ENCODE peak calls at places on chromosome 17, in five cellular contexts. T is upper lobe of right lung, D is fibroblast of lung, C is GM23338, O is H9. L is an unnamed sample. For H3K4me1, the result is how much of the 10 kb centered on the place peaks cover.

GRCh38 chr17:29927546-29927945 is 2.5 kb downstream of the SSH2 start:
- DNase-seq in T (no peak), D (no peak), C (no peak), O (no peak), L (no peak)

GRCh38 chr17:61155590-61156181 is 244.0 kb upstream of the TBX2 start:
- DNase-seq in T (no peak), D (peak), C (peak), O (no peak), L (no peak)

GRCh38 chr17:59617141-59617757 is 2.4 kb upstream of the CLTC start:
- DNase-seq in T (no peak), D (no peak), C (no peak), O (no peak), L (no peak)

GRCh38 chr17:9021158-9021984 is at the start of gene NTN1:
- DNase-seq in T (peak), D (peak), C (peak), O (peak), L (peak)

GRCh38 chr17:34740936-34741515 is 161.6 kb downstream of the TMEM132E start:
- DNase-seq in T (no peak), D (no peak), C (no peak), O (peak), L (no peak)

GRCh38 chr17:10292057-10292931 is 80.5 kb downstream of the MYH13 start:
- DNase-seq in T (no peak), D (peak), C (peak), O (no peak), L (peak)

GRCh38 chr17:4735825-4736651 is 3.6 kb upstream of the ZMYND15 start:
- DNase-seq in T (no peak), D (no peak), C (no peak), O (no peak), L (no peak)

GRCh38 chr17:8552582-8553320 is 77.8 kb downstream of the MYH10 start:
- DNase-seq in T (no peak), D (no peak), C (no peak), O (no peak), L (no peak)

GRCh38 chr17:79944821-79945391 is 90.8 kb downstream of the TBC1D16 start:
- DNase-seq in T (peak), D (no peak), C (no peak), O (peak), L (no peak)

GRCh38 chr17:38663125-38663751 is 11.5 kb downstream of the EPOP start:
- DNase-seq in T (peak), D (peak), C (peak), O (peak), L (peak)

GRCh38 chr17:41666336-41666680 is 22.4 kb upstream of the EIF1 start:
- DNase-seq in T (peak), D (peak), C (peak), O (no peak), L (peak)

GRCh38 chr17:79573196-79573929 is 37.5 kb downstream of the RBFOX3 start:
- DNase-seq in T (no peak), D (no peak), C (no peak), O (no peak), L (no peak)

GRCh38 chr17:52124561-52124960 is 34.0 kb downstream of the CA10 start:
- DNase-seq in T (no peak), D (no peak), C (no peak), O (no peak), L (no peak)

GRCh38 chr17:62724398-62725146 is 83.5 kb downstream of the MARCHF10 start:
- DNase-seq in T (no peak), D (no peak), C (no peak), O (peak), L (no peak)

GRCh38 chr17:56899403-56899802 is 14.4 kb downstream of the TRIM25 start:
- DNase-seq in T (no peak), D (no peak), C (no peak), O (no peak), L (no peak)

GRCh38 chr17:50265212-50265611 is 9.1 kb upstream of the TMEM92 start:
- DNase-seq in T (peak), D (no peak), C (no peak), O (no peak), L (peak)

GRCh38 chr17:56735842-56736241 is 97.9 kb downstream of the C17orf67 start:
- DNase-seq in T (no peak), D (no peak), C (no peak), O (no peak), L (no peak)

GRCh38 chr17:21282231-21282630 is 2.3 kb upstream of the MAP2K3 start:
- DNase-seq in T (no peak), D (peak), C (no peak), O (no peak), L (no peak)

GRCh38 chr17:9218068-9218635 is 196.8 kb downstream of the NTN1 start:
- DNase-seq in T (no peak), D (no peak), C (no peak), O (no peak), L (no peak)

GRCh38 chr17:31296156-31296555 is 883 bp downstream of the OMG start:
- DNase-seq in T (no peak), D (no peak), C (no peak), O (no peak), L (no peak)

GRCh38 chr17:6997171-6997570 is 1.3 kb downstream of the ALOX12 start:
- DNase-seq in T (no peak), D (no peak), C (no peak), O (no peak), L (no peak)

GRCh38 chr17:34706029-34706428 is 126.6 kb downstream of the TMEM132E start:
- DNase-seq in T (no peak), D (peak), C (peak), O (peak), L (no peak)

GRCh38 chr17:65360961-65361552 is 200.4 kb downstream of the AXIN2 start:
- DNase-seq in T (no peak), D (no peak), C (no peak), O (no peak), L (no peak)

GRCh38 chr17:20103454-20104448 is 94.6 kb downstream of the SPECC1 start:
- DNase-seq in T (no peak), D (no peak), C (no peak), O (no peak), L (no peak)

GRCh38 chr17:3531266-3532101 is 26.1 kb downstream of the TRPV3 start:
- DNase-seq in T (peak), D (no peak), C (no peak), O (peak), L (peak)

GRCh38 chr17:31700973-31701372 is 158.1 kb downstream of the COPRS start:
- DNase-seq in T (no peak), D (no peak), C (no peak), O (no peak), L (no peak)

GRCh38 chr17:44787271-44787940 is 28.6 kb downstream of the ADAM11 start:
- DNase-seq in T (peak), D (no peak), C (no peak), O (peak), L (no peak)

GRCh38 chr17:45895304-45895968 is 1.1 kb downstream of the MAPT start:
- DNase-seq in T (no peak), D (peak), C (peak), O (peak), L (no peak)

GRCh38 chr17:19714542-19715411 is 1.6 kb downstream of the SLC47A2 start:
- DNase-seq in T (no peak), D (no peak), C (no peak), O (peak), L (peak)

GRCh38 chr17:58513391-58513912 is 986 bp downstream of the MTMR4 start:
- DNase-seq in T (no peak), D (no peak), C (no peak), O (no peak), L (no peak)

GRCh38 chr17:63285566-63285965 is 160.5 kb downstream of the CYB561 start:
- DNase-seq in T (no peak), D (no peak), C (no peak), O (no peak), L (no peak)

GRCh38 chr17:71188811-71189492 is 931.9 kb upstream of the SOX9 start:
- DNase-seq in T (no peak), D (peak), C (no peak), O (no peak), L (no peak)

GRCh38 chr17:22286337-22287041 is 594.2 kb downstream of the KCNJ18 start:
- DNase-seq in T (peak), D (no peak), C (no peak), O (no peak), L (no peak)

GRCh38 chr17:10713336-10713735 is 15.9 kb downstream of the ADPRM start:
- DNase-seq in T (no peak), D (peak), C (no peak), O (no peak), L (no peak)

GRCh38 chr17:39751637-39752036 is 13.9 kb downstream of the GRB7 start:
- DNase-seq in T (no peak), D (no peak), C (no peak), O (peak), L (no peak)

GRCh38 chr17:81652901-81653771 is 3.2 kb downstream of the PDE6G start:
- DNase-seq in T (no peak), D (no peak), C (peak), O (peak), L (no peak)

GRCh38 chr17:62658136-62658535 is 30.7 kb downstream of the MRC2 start:
- DNase-seq in T (peak), D (no peak), C (no peak), O (no peak), L (no peak)

GRCh38 chr17:72606656-72607055 is 485.8 kb downstream of the SLC39A11 start:
- DNase-seq in T (no peak), D (no peak), C (no peak), O (no peak), L (no peak)

DNA sequence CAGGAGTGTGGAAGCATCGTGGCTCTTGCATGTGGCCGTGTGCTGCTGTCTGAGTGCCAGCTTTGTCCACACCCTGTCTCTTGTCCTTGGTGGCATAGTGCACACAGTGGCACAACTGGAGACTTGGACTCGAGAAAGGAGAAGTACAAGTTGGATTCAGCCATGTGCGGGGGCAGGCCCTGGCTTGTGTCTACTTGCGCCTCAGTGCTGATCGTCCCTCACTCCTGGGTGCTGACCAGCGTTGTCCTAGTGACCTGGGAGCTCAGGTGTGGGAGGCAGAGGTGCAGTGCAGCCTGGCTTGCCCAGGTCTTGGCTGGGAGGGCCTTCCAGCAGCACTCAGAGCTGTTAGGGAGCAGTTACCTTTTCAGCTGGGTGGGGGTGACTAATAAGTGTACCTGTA is 20.6 kb downstream of the MPRIP start:
- DNase-seq in T (peak), D (no peak), C (no peak), O (peak), L (peak)
- H3K27ac ChIP-seq in T (no peak), D (no peak), C (no peak), O (no peak), L (no peak)

GRCh38 chr17:74218436-74218835 is 5.1 kb downstream of the TTYH2 start:
- DNase-seq in T (no peak), D (no peak), C (no peak), O (no peak), L (no peak)
- TF ChIP-seq CTCF in T (no peak), D (no peak), C (no peak), O (no peak), L (no peak)

DNA sequence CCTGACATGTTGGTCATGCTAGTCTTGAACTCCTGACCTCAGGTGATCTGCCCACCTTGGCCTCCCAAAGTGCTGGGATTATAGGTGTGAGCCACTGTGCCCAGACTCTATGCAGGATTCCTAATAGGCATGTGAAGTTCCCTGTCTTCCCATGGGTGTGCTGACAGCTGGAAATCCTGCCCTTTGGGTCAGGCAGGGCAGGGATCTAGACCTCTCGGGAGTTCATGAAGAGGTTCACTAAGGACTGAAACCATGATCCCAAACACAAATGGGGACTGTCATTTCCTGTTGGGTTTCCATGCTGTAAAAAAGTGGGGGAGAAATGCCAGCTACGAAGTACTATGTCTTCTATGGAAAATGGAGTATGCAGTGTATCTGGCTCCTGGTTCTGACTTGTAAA is 52.1 kb downstream of the HIC1 start:
- DNase-seq in T (no peak), D (no peak), C (no peak), O (no peak), L (no peak)
- H3K4me1 ChIP-seq in T (under half), D (under half), C (under half), O (under half), L (under half)

GRCh38 chr17:16482253-16482652 is 9.7 kb downstream of the LRRC75A start:
- DNase-seq in T (no peak), D (no peak), C (no peak), O (no peak), L (no peak)

GRCh38 chr17:16486373-16487250 is 5.4 kb downstream of the LRRC75A start:
- DNase-seq in T (peak), D (peak), C (peak), O (peak), L (peak)

GRCh38 chr17:16480995-16481394 is 11.0 kb downstream of the LRRC75A start:
- DNase-seq in T (no peak), D (no peak), C (no peak), O (no peak), L (peak)

GRCh38 chr17:16483021-16483645 is 8.9 kb downstream of the LRRC75A start:
- DNase-seq in T (no peak), D (no peak), C (no peak), O (no peak), L (no peak)

DNA sequence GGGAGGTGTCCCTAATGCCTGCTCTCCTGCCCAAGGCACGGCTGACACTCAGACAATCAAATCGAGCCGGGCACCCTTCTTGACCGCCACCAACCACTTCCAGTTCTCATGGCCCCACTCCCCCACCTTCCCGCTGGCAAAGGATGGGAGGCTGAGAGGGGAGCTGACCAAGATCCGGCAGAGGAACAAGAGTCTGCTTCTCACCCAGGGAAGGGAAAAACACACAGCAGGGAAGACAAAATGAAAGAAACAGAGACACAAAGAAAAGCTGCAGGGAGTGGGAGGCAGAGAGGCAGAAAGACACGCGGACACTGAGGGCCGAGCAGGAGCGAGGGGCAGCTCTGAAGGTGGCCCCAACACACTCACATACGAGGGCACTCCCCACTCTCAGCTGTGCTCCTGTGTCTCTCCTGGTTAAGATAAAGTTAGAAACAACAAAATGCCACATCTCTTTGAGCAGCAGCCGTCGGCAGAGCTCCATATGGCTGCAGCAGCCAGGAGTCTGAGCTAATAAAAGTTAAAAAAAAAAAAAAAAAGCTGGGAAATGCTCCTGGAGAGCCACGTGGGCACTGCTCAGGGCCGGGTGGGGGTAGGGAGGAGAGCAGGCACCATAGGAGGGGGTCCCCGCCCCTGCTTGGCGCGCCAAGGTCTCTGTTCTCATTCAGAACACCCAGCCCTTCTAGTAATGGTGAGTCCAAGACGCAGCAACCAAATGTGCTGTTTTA is 7.4 kb downstream of the LRRC75A start:
- DNase-seq in T (no peak), D (no peak), C (peak), O (peak), L (no peak)
- H3K27ac ChIP-seq in T (no peak), D (no peak), C (peak), O (peak), L (no peak)

L was measured in body of pancreas.